ENCODE peak calls at places on chromosomes 1 and 21, in nine cellular contexts. A, U, W, B, Q, C, K, G and Z are unnamed samples.

GRCh38 chr21:42534361-42534900 is 20.8 kb downstream of the SLC37A1 start:
- DNase-seq in A (no peak), U (no peak), W (no peak), B (peak; percentile 63), Q (no peak), C (no peak), K (no peak), G (no peak), Z (no peak)

GRCh38 chr1:203126866-203127671 is 457 bp upstream of the ADORA1 start:
- DNase-seq in A (no peak), U (no peak), W (no peak), B (no peak), Q (no peak), C (no peak), K (no peak), G (no peak), Z (no peak)

GRCh38 chr1:230197644-230198567 is 130.9 kb downstream of the GALNT2 start:
- DNase-seq in A (no peak), U (no peak), W (no peak), B (no peak), Q (no peak), C (no peak), K (no peak), G (no peak), Z (no peak)

GRCh38 chr1:218705391-218705790 is 360.3 kb downstream of the TGFB2 start:
- DNase-seq in A (no peak), U (no peak), W (peak; percentile 12), B (no peak), Q (no peak), C (peak; percentile 19), K (no peak), G (no peak), Z (no peak)

GRCh38 chr21:28798798-28799197 is 193.9 kb downstream of the LTN1 start:
- DNase-seq in A (no peak), U (no peak), W (no peak), B (no peak), Q (no peak), C (peak; percentile 50), K (no peak), G (no peak), Z (no peak)

GRCh38 chr1:20600156-20600555 is 11.3 kb downstream of the CDA start:
- DNase-seq in A (no peak), U (no peak), W (no peak), B (no peak), Q (no peak), C (no peak), K (no peak), G (no peak), Z (no peak)

GRCh38 chr1:230572121-230573083 is 69.9 kb upstream of the COG2 start:
- DNase-seq in A (no peak), U (no peak), W (peak; percentile 11), B (no peak), Q (no peak), C (no peak), K (no peak), G (no peak), Z (no peak)

GRCh38 chr1:235465066-235465465 is 39.2 kb downstream of the B3GALNT2 start:
- DNase-seq in A (no peak), U (no peak), W (no peak), B (no peak), Q (no peak), C (no peak), K (no peak), G (no peak), Z (no peak)

GRCh38 chr1:46455951-46456350 is 33.7 kb upstream of the DMBX1 start:
- DNase-seq in A (no peak), U (no peak), W (no peak), B (no peak), Q (no peak), C (no peak), K (no peak), G (no peak), Z (peak; percentile 31)

GRCh38 chr1:166489670-166490436 is 323.1 kb upstream of the FAM78B start:
- DNase-seq in A (peak; percentile 86), U (no peak), W (peak; percentile 76), B (peak; percentile 45), Q (peak; percentile 30), C (peak; percentile 5), K (peak; percentile 26), G (peak; percentile 38), Z (peak; percentile 59)

GRCh38 chr1:115112496-115113375 is 23.4 kb upstream of the TSPAN2 start:
- DNase-seq in A (peak; percentile 21), U (peak; percentile 79), W (peak; percentile 51), B (peak; percentile 68), Q (peak; percentile 59), C (peak; percentile 21), K (no peak), G (no peak), Z (peak; percentile 31)

GRCh38 chr1:106224426-106224825 is 832.0 kb upstream of the PRMT6 start:
- DNase-seq in A (no peak), U (no peak), W (no peak), B (no peak), Q (no peak), C (no peak), K (no peak), G (no peak), Z (no peak)

GRCh38 chr1:119679223-119679622 is 31.2 kb upstream of the ZNF697 start:
- DNase-seq in A (no peak), U (peak; percentile 19), W (no peak), B (no peak), Q (no peak), C (no peak), K (no peak), G (no peak), Z (no peak)